ENCODE peak calls at places on chromosome 11, in five cellular contexts. T, R, K, N and D are unnamed samples.

GRCh38 chr11:117075186-117075585 is 23.0 kb downstream of the SIK3 start:
- DNase-seq in T (no peak), R (no peak), K (no peak), N (no peak), D (no peak)

GRCh38 chr11:27505781-27506180 is 788 bp downstream of the LIN7C start:
- DNase-seq in T (no peak), R (peak), K (no peak), N (no peak), D (no peak)

GRCh38 chr11:27239305-27239942 is 123.6 kb downstream of the CCDC34 start:
- DNase-seq in T (no peak), R (peak), K (no peak), N (no peak), D (no peak)

GRCh38 chr11:69647349-69647748 is 6.4 kb downstream of the CCND1 start:
- DNase-seq in T (no peak), R (no peak), K (no peak), N (no peak), D (no peak)

GRCh38 chr11:12028303-12028702 is 19.9 kb upstream of the DKK3 start:
- DNase-seq in T (no peak), R (no peak), K (no peak), N (no peak), D (peak)

GRCh38 chr11:102577182-102577581 is 46.6 kb upstream of the MMP7 start:
- DNase-seq in T (no peak), R (peak), K (no peak), N (no peak), D (no peak)

GRCh38 chr11:123707606-123708205 is 33.8 kb downstream of the ZNF202 start:
- DNase-seq in T (peak), R (peak), K (peak), N (peak), D (peak)

GRCh38 chr11:72012897-72013721 is 14.4 kb downstream of the IL18BP start:
- DNase-seq in T (peak), R (peak), K (no peak), N (peak), D (peak)

GRCh38 chr11:86152006-86152862 is 83.3 kb upstream of the PICALM start:
- DNase-seq in T (no peak), R (peak), K (no peak), N (no peak), D (no peak)

GRCh38 chr11:15828241-15828903 is 528.0 kb downstream of the SOX6 start:
- DNase-seq in T (no peak), R (no peak), K (no peak), N (no peak), D (no peak)

GRCh38 chr11:115724709-115725108 is 220.5 kb upstream of the CADM1 start:
- DNase-seq in T (no peak), R (peak), K (no peak), N (no peak), D (no peak)

GRCh38 chr11:133830931-133831907 is 14.1 kb downstream of the SPATA19 start:
- DNase-seq in T (no peak), R (no peak), K (no peak), N (no peak), D (no peak)

GRCh38 chr11:12581923-12582322 is 92.3 kb upstream of the TEAD1 start:
- DNase-seq in T (no peak), R (peak), K (no peak), N (peak), D (no peak)

GRCh38 chr11:91935120-91935519 is 289.5 kb upstream of the FAT3 start:
- DNase-seq in T (no peak), R (no peak), K (no peak), N (no peak), D (no peak)

GRCh38 chr11:57406337-57406904 is 16.0 kb upstream of the PRG2 start:
- DNase-seq in T (no peak), R (peak), K (peak), N (no peak), D (peak)

GRCh38 chr11:67433536-67434394 is 3.7 kb downstream of the PTPRCAP start:
- DNase-seq in T (no peak), R (no peak), K (no peak), N (no peak), D (no peak)

GRCh38 chr11:61577383-61578118 is 3.3 kb downstream of the SYT7 start:
- DNase-seq in T (no peak), R (no peak), K (no peak), N (no peak), D (no peak)

GRCh38 chr11:67600324-67601029 is 6.3 kb upstream of the NDUFV1 start:
- DNase-seq in T (no peak), R (no peak), K (peak), N (no peak), D (peak)

GRCh38 chr11:76803811-76804600 is 20.9 kb downstream of the TSKU start:
- DNase-seq in T (peak), R (peak), K (peak), N (no peak), D (no peak)

GRCh38 chr11:31643831-31644230 is 134.3 kb downstream of the ELP4 start:
- DNase-seq in T (no peak), R (peak), K (no peak), N (peak), D (no peak)

GRCh38 chr11:117423046-117423575 is 95.5 kb downstream of the CEP164 start:
- DNase-seq in T (no peak), R (no peak), K (no peak), N (no peak), D (no peak)

GRCh38 chr11:74925281-74925680 is 23.6 kb downstream of the XRRA1 start:
- DNase-seq in T (no peak), R (peak), K (no peak), N (no peak), D (no peak)

GRCh38 chr11:77080643-77081210 is 14.0 kb downstream of the CAPN5 start:
- DNase-seq in T (no peak), R (peak), K (no peak), N (peak), D (no peak)

GRCh38 chr11:99522467-99523173 is 501.9 kb downstream of the CNTN5 start:
- DNase-seq in T (no peak), R (no peak), K (no peak), N (no peak), D (no peak)

GRCh38 chr11:121366970-121367369 is 74.4 kb downstream of the SC5D start:
- DNase-seq in T (no peak), R (no peak), K (no peak), N (no peak), D (no peak)
- TF ChIP-seq CTCF in T (no peak), R (no peak), K (no peak), N (no peak), D (no peak)

DNA sequence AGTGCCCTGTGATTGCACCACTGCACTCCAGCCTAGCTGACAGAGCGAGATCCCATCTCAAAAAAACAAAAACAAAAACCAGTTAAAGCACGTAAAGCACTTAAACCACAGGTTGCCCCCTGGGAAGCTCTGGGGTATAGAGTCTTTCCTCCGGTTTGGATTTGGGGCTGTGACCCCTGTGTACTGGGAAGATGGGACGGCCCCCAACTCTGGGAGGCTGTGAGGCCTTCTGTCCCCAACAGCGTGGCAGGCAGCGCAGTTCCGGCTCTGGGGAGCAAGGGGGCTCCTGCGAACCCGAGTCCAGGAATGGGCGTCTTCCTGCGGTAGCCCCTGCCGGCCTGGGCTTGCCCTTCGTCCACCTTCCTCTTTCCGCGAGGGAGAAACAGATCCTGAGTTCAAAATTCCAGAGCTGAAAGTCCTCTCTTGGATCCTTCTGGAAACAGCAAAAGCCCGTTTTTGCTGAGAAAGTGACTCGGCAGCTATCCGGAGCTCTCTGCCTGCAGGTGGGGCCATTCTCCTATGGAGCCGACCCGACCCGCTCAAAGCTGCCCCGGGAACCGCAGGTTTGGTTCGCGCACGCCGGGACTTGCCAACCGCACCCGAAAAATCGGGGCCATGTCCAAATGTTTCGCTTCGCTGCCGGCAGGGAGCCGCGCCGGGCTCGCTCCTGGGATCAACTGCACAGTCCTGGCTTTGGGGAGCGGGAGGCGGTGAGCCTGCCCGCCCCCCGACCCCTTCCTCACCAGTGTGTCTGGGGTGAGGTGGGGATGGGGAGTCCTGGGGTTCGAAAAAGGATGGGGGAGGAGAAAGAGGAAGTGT is 36.3 kb upstream of the POLA2 start:
- DNase-seq in T (peak), R (peak), K (peak), N (peak), D (peak)
- TF ChIP-seq CTCF in T (no peak), R (peak), K (peak), N (peak), D (peak)

GRCh38 chr11:43810929-43811596 is 69.6 kb upstream of the ALKBH3 start:
- DNase-seq in T (no peak), R (no peak), K (no peak), N (no peak), D (no peak)
- TF ChIP-seq CTCF in T (no peak), R (peak), K (no peak), N (peak), D (no peak)

DNA sequence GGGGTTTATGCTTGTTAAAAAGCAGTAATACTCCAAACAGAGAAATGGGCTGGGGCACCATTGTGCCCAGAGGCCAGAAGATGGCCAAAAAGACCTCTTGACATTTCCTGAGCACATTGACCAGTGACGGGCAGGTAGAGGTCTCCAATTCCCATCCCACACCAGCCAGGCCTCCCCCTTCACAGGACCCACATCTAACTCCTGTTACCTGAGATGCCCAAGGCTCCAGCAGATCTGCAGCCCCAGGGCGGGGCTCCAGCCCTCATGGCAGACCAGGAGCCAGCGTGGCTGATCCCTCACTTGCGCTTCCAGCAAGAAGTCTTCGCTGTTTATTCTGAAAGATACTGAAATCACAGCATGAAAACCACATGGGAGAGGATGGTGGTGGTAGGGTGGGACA is 9.0 kb downstream of the TMPRSS5 start:
- DNase-seq in T (no peak), R (no peak), K (no peak), N (no peak), D (no peak)
- TF ChIP-seq CTCF in T (no peak), R (no peak), K (no peak), N (no peak), D (no peak)

GRCh38 chr11:73655686-73656085 is 9.3 kb downstream of the PLEKHB1 start:
- DNase-seq in T (no peak), R (no peak), K (no peak), N (no peak), D (no peak)

GRCh38 chr11:73654482-73655021 is 8.2 kb downstream of the PLEKHB1 start:
- DNase-seq in T (no peak), R (no peak), K (no peak), N (no peak), D (no peak)

GRCh38 chr11:73652856-73653559 is 6.6 kb downstream of the PLEKHB1 start:
- DNase-seq in T (no peak), R (no peak), K (no peak), N (no peak), D (no peak)

GRCh38 chr11:73652046-73652730 is 5.8 kb downstream of the PLEKHB1 start:
- DNase-seq in T (peak), R (no peak), K (no peak), N (no peak), D (peak)

GRCh38 chr11:73653996-73654395 is 7.6 kb downstream of the PLEKHB1 start:
- DNase-seq in T (no peak), R (no peak), K (no peak), N (no peak), D (no peak)
- TF ChIP-seq CTCF in T (no peak), R (no peak), K (no peak), N (no peak), D (no peak)

GRCh38 chr11:94036096-94036495 is 14.9 kb downstream of the HEPHL1 start:
- DNase-seq in T (no peak), R (no peak), K (no peak), N (no peak), D (no peak)
- TF ChIP-seq CTCF in T (no peak), R (no peak), K (no peak), N (no peak), D (no peak)

DNA sequence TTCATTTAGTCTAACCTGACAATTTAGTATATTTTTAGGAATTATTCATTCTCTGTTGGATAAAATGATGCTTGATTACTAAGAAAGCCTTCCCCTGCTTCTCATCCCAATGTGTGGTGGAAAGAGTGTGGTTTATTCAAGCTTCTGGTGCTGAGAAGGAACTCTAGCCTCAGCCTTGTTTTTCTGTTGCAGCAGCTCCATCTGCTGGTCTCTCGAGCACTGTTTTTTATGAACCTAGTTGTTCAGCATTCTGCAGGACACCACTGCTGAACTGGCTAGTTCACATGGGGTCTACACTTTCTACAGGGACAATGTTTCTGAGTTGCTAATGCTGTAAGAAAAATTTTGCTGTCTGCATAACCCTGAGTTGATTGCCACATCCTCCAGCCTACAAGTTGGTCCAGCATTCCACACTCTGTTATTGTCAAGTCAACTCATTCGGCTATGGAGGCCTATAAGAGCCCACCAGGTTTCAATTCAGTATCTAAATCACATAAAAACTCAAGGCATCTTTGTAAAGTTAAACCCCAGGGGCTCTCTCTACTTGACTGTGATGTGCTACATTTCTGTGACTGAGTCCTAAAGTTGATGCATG is 14.3 kb downstream of the OR2AG2 start:
- DNase-seq in T (peak), R (peak), K (peak), N (peak), D (peak)
- TF ChIP-seq CTCF in T (no peak), R (peak), K (peak), N (peak), D (peak)

GRCh38 chr11:961921-962320 is 36.3 kb downstream of the AP2A2 start:
- DNase-seq in T (no peak), R (no peak), K (no peak), N (no peak), D (no peak)
- TF ChIP-seq CTCF in T (no peak), R (no peak), K (no peak), N (no peak), D (no peak)

DNA sequence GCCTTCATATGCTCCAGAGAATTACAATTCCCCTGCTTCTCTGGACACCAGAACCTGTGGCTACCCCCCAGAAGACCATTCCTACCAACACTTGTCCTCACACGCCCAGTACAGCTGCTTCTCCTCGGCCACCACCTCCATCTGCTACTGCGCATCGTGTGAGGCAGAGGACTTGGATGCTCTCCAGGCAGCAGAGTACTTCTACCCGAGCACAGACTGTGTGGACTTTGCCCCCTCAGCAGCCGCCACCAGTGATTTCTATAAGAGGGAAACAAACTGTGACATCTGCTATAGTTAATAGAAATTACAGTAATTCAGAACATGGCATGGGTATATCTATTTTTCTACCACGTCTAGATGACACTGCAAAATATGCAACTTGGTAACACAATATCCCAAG is 9.8 kb downstream of the POU2AF3 start:
- DNase-seq in T (peak), R (no peak), K (no peak), N (no peak), D (no peak)
- TF ChIP-seq CTCF in T (no peak), R (no peak), K (no peak), N (no peak), D (no peak)

GRCh38 chr11:838441-839279 is 3.7 kb downstream of the POLR2L start:
- DNase-seq in T (no peak), R (peak), K (no peak), N (no peak), D (no peak)
- TF ChIP-seq CTCF in T (no peak), R (peak), K (peak), N (peak), D (no peak)